ENCODE peak calls at places on chromosomes 3 and 15, in eight cellular contexts. P is WERI-Rb-1; O is caudate nucleus; C is IMR-90; G is effector memory CD8-positive, alpha-beta T cell; A is naive thymus-derived CD4-positive, alpha-beta T cell; B is GM20000; M is GM12865. V is an unnamed sample.

GRCh38 chr15:57477736-57478522 is 101.6 kb downstream of the CGNL1 start:
- DNase-seq in P (no peak), O (no peak), C (no peak), G (no peak), A (no peak), B (no peak), M (peak), V (no peak)

GRCh38 chr3:53350652-53351051 is 3.3 kb upstream of the DCP1A start:
- DNase-seq in P (peak), O (no peak), C (peak), G (no peak), A (no peak), B (peak), M (peak), V (no peak)

GRCh38 chr15:69853572-69853971 is 244.1 kb downstream of the TLE3 start:
- DNase-seq in P (peak), O (no peak), C (peak), G (no peak), A (no peak), B (no peak), M (no peak), V (no peak)

GRCh38 chr3:148962513-148962912 is 28.8 kb upstream of the GYG1 start:
- DNase-seq in P (peak), O (no peak), C (peak), G (no peak), A (no peak), B (no peak), M (no peak), V (no peak)

GRCh38 chr3:106332884-106333283 is 464.1 kb upstream of the CBLB start:
- DNase-seq in P (no peak), O (no peak), C (peak), G (no peak), A (no peak), B (no peak), M (peak), V (peak)

GRCh38 chr15:100899601-100900000 is 19.6 kb upstream of the LRRK1 start:
- DNase-seq in P (no peak), O (no peak), C (no peak), G (no peak), A (no peak), B (no peak), M (no peak), V (no peak)

GRCh38 chr15:79769081-79769481 is 127.7 kb downstream of the MTHFS start:
- DNase-seq in P (peak), O (no peak), C (no peak), G (no peak), A (no peak), B (no peak), M (peak), V (no peak)

GRCh38 chr3:48157215-48157840 is 30.9 kb downstream of the CDC25A start:
- DNase-seq in P (no peak), O (no peak), C (peak), G (no peak), A (no peak), B (no peak), M (no peak), V (no peak)

GRCh38 chr3:55698826-55699225 is 211.7 kb upstream of the WNT5A start:
- DNase-seq in P (no peak), O (no peak), C (peak), G (no peak), A (no peak), B (no peak), M (no peak), V (no peak)

V was measured in NK-92 treated with Interleukin-12 subunit alpha and Interleukin-12 subunit beta, amount 100 ng/mL, for 24 hours.